ENCODE peak calls at places on chromosomes 4 and X, in nine cellular contexts. K, O, S, X, P, Q, B, Z and Y are unnamed samples.

GRCh38 chr4:142817442-142817841 is 28.7 kb downstream of the INPP4B start:
- DNase-seq in S (peak), Z (no peak), X (no peak), K (no peak), B (peak), Q (no peak), P (no peak), O (peak), Y (peak)

GRCh38 chr4:4574792-4575191 is 32.9 kb upstream of the STX18 start:
- DNase-seq in O (peak), X (no peak), K (no peak), Z (no peak), Q (peak), B (peak), P (peak), S (peak), Y (peak)

GRCh38 chrX:134338527-134338926 is 101.5 kb downstream of the CCDC160 start:
- DNase-seq in B (no peak), P (no peak), K (no peak), Z (no peak), S (no peak), Q (no peak), X (no peak), O (no peak), Y (no peak)

GRCh38 chr4:14924945-14925344 is 77.3 kb upstream of the CPEB2 start:
- DNase-seq in Z (no peak), S (no peak), Q (no peak), X (no peak), O (no peak), K (no peak), P (no peak), B (peak), Y (no peak)

GRCh38 chr4:41058426-41058825 is 155.9 kb downstream of the APBB2 start:
- DNase-seq in Q (no peak), S (no peak), X (no peak), B (no peak), K (no peak), P (no peak), Z (no peak), O (no peak), Y (no peak)

GRCh38 chr4:2788101-2788500 is 4.8 kb upstream of the SH3BP2 start:
- DNase-seq in K (no peak), X (no peak), S (no peak), Q (no peak), B (no peak), P (no peak), O (no peak), Z (no peak), Y (no peak)

GRCh38 chr4:183229397-183229796 is 90.7 kb downstream of the CLDN22 start:
- DNase-seq in B (peak), P (no peak), X (no peak), K (no peak), S (no peak), O (no peak), Q (no peak), Z (no peak), Y (no peak)

GRCh38 chr4:8538703-8539567 is 41.3 kb upstream of the GPR78 start:
- DNase-seq in O (no peak), P (no peak), B (peak), Z (no peak), Q (no peak), K (no peak), S (no peak), X (peak), Y (no peak)

GRCh38 chrX:15277594-15277993 is 7.7 kb upstream of the ASB9 start:
- DNase-seq in O (no peak), Q (no peak), S (no peak), B (no peak), Z (no peak), X (no peak), K (no peak), P (no peak), Y (no peak)

GRCh38 chrX:40459576-40460158 is 121.1 kb upstream of the ATP6AP2 start:
- DNase-seq in Z (no peak), P (peak), O (no peak), K (no peak), Q (no peak), B (no peak), S (no peak), X (no peak), Y (no peak)

GRCh38 chrX:119728487-119728886 is 29.9 kb upstream of the SOWAHD start:
- DNase-seq in O (peak), S (no peak), Q (no peak), Z (no peak), P (no peak), X (no peak), K (no peak), B (no peak), Y (no peak)

GRCh38 chrX:51860679-51861078 is 32.7 kb upstream of the MAGED1 start:
- DNase-seq in X (no peak), K (no peak), O (peak), Q (no peak), B (peak), P (no peak), Z (no peak), S (peak), Y (no peak)

GRCh38 chrX:119502727-119503483 is 34.7 kb downstream of the SLC25A5 start:
- DNase-seq in O (no peak), K (no peak), Q (no peak), B (peak), P (no peak), Z (no peak), S (peak), X (no peak), Y (no peak)

GRCh38 chrX:32195611-32196010 is 1015.7 kb downstream of the DMD start:
- DNase-seq in O (no peak), Z (no peak), K (no peak), X (no peak), B (no peak), Q (no peak), P (no peak), S (no peak), Y (no peak)

DNA sequence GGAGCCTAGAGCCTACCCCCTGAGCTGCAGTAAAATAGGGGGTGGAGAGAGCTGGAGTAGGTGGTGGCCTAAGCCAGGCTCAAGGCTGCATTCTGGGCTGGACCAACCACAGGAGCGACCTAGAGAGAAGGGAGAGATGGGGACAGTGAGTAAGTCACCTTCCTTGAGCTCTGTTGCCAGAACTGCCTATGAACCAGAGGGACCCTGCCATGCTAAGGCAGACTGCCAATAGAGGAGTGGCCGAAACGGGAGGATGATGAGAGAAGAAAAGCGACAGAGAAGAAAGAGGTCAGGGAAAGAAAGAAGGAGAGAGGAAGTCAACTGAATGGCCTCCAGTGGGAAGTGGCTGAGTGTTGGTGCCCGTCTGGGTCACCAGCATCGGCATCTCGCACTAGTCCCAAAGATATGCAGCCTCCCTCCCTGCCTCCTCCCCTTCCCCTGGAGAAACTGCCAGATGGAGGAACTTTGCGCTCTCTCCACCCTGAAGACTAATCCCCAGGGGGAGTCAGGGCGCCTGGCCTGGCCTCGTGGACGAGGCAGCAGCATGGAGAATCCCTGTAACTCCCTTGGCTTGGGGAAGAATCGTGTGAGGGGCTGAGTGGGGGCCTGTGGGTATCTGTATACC is 28.8 kb downstream of the ELF4 start:
- DNase-seq in Z (no peak), O (peak), K (no peak), P (no peak), X (peak), S (no peak), Q (no peak), B (no peak), Y (no peak)
- H3K4me3 ChIP-seq in Z (no peak), O (no peak), K (no peak), P (no peak), X (no peak), S (no peak), Q (no peak), B (no peak), Y (no peak)

DNA sequence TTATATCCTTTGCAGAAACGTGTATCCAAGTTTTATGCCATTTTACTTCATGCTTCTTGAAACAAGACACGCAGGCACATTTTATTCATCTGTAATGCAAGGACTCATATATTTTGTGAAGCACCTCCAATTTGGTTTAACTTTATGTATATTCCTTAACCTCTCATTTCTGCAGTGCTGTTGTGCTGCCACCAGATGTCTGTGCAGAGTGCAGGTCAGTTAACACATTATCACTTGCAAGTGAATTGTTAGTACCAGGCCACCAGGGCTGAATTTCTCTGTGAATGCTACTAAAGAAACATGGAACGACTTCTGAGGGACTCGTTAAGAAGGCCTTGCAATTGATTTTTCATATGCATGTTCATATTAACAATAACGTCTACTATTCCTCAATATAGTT is 770.4 kb downstream of the NLGN4X start:
- DNase-seq in Q (no peak), O (peak), X (no peak), K (no peak), Z (no peak), P (no peak), B (no peak), S (no peak), Y (no peak)
- TF ChIP-seq CTCF in Q (no peak), O (no peak), X (no peak), K (no peak), Z (no peak), P (peak), B (no peak), S (no peak), Y (no peak)

GRCh38 chr4:108160741-108161352 is 7.9 kb downstream of the LEF1 start:
- DNase-seq in Z (no peak), Q (no peak), S (no peak), X (no peak), K (no peak), O (no peak), B (no peak), P (no peak), Y (no peak)
- H3K4me3 ChIP-seq in Z (no peak), Q (no peak), S (no peak), X (no peak), K (no peak), O (no peak), B (no peak), P (no peak), Y (no peak)

DNA sequence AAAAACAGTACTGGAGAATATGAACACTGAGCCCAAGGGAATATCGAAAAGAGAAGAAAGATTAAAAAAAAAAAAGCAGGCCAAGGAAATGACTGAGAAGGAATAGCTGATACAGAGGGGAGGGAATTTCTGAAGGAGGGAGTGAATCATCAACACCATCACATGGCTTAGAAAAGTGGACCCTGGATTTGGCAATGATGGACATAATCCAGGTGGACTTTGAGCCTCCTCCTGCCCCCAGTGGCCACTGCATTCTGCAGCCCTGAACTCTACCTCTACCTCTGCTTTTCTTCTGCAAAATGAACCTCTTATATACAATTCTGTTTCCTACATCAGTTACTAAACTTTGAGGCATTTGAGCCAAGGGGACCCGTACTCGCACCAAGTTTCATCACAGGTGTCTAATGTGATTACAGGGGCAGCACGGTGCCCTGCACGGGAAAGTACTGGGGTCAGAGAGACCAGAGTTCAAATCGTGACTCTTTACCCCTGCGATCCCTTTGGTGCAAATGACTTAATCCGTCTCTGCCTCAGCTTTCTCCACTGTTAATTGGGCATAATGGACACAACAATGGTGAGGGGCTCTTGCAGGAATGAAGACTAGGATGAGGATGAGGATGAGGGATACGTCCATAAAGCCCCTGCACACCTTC is 1.1 kb downstream of the OCIAD2 start:
- DNase-seq in B (peak), O (no peak), Q (no peak), Z (no peak), X (no peak), S (peak), K (no peak), P (no peak), Y (peak)
- TF ChIP-seq CTCF in B (peak), O (peak), Q (no peak), Z (no peak), X (no peak), S (peak), K (no peak), P (no peak), Y (peak)

GRCh38 chr4:167034983-167035382 is 199.3 kb downstream of the SPOCK3 start:
- DNase-seq in X (no peak), K (no peak), S (no peak), O (no peak), B (no peak), P (no peak), Q (no peak), Z (no peak), Y (no peak)

GRCh38 chr4:167032876-167033275 is 201.4 kb downstream of the SPOCK3 start:
- DNase-seq in Z (no peak), K (no peak), B (peak), P (no peak), Q (no peak), O (no peak), S (peak), X (no peak), Y (no peak)

GRCh38 chr4:167035390-167035789 is 198.9 kb downstream of the SPOCK3 start:
- DNase-seq in B (no peak), X (no peak), S (no peak), P (no peak), K (no peak), Z (no peak), Q (no peak), O (no peak), Y (no peak)

GRCh38 chr4:167028976-167029375 is 205.3 kb downstream of the SPOCK3 start:
- DNase-seq in B (no peak), S (no peak), K (no peak), P (no peak), Q (no peak), O (no peak), Z (no peak), X (no peak), Y (no peak)

GRCh38 chr4:167031534-167032156 is 202.6 kb downstream of the SPOCK3 start:
- DNase-seq in O (no peak), K (no peak), Q (no peak), X (no peak), B (peak), Z (no peak), P (no peak), S (peak), Y (no peak)
- H3K4me3 ChIP-seq in O (no peak), K (no peak), Q (no peak), X (no peak), B (no peak), Z (no peak), P (no peak), S (no peak), Y (no peak)

GRCh38 chrX:144896323-144896722 is 351.0 kb upstream of the SPANXN1 start:
- DNase-seq in P (no peak), X (no peak), Q (no peak), Z (no peak), O (no peak), K (no peak), B (peak), S (no peak), Y (no peak)
- TF ChIP-seq CTCF in P (no peak), X (no peak), Q (no peak), Z (no peak), O (peak), K (no peak), B (no peak), S (peak), Y (no peak)

GRCh38 chr4:31086771-31087330 is 366.7 kb downstream of the PCDH7 start:
- DNase-seq in S (no peak), Q (no peak), X (no peak), O (no peak), P (no peak), Z (no peak), B (no peak), K (no peak), Y (no peak)

GRCh38 chr4:31083451-31083850 is 363.3 kb downstream of the PCDH7 start:
- DNase-seq in P (no peak), S (no peak), Q (no peak), Z (no peak), X (no peak), K (no peak), B (no peak), O (no peak), Y (no peak)

GRCh38 chr4:31081375-31081774 is 361.2 kb downstream of the PCDH7 start:
- DNase-seq in O (no peak), X (no peak), K (no peak), P (no peak), S (peak), Q (no peak), B (peak), Z (no peak), Y (no peak)

GRCh38 chr4:31085736-31086135 is 365.6 kb downstream of the PCDH7 start:
- DNase-seq in P (no peak), S (no peak), B (no peak), K (no peak), Z (no peak), X (no peak), O (no peak), Q (no peak), Y (no peak)

GRCh38 chr4:31084806-31085416 is 364.7 kb downstream of the PCDH7 start:
- DNase-seq in P (no peak), X (no peak), B (peak), S (no peak), Z (no peak), Q (no peak), K (no peak), O (no peak), Y (no peak)
- H3K4me3 ChIP-seq in P (no peak), X (no peak), B (no peak), S (no peak), Z (no peak), Q (no peak), K (no peak), O (no peak), Y (no peak)

GRCh38 chr4:180960758-180961401 is 1282.3 kb upstream of the TENM3 start:
- DNase-seq in X (no peak), Z (no peak), K (no peak), B (no peak), S (no peak), P (no peak), O (peak), Q (no peak), Y (no peak)
- TF ChIP-seq CTCF in X (no peak), Z (no peak), K (no peak), B (no peak), S (no peak), P (no peak), O (peak), Q (no peak), Y (peak)